ENCODE peak calls at places on chromosomes 12 and 14, in five cellular contexts. I is stimulated activated CD8-positive, alpha-beta memory T cell treated with anti-CD3 and anti-CD28 coated beads, Interleukin-15, amount 100 ng/mL, for 1 hour; D is GM23338; B is nucleus accumbens; C is HS-5. M is an unnamed sample.

GRCh38 chr12:69405466-69405865 is 45.9 kb downstream of the YEATS4 start:
- DNase-seq in I (no peak), D (no peak), B (no peak), C (peak), M (peak)

GRCh38 chr14:74237441-74237840 is 1.8 kb upstream of the VSX2 start:
- DNase-seq in I (no peak), D (no peak), B (no peak), C (no peak), M (peak)

GRCh38 chr12:46227616-46228015 is 41.2 kb downstream of the SLC38A1 start:
- DNase-seq in I (no peak), D (no peak), B (no peak), C (no peak), M (no peak)

GRCh38 chr12:109741286-109741969 is 27.8 kb downstream of the FAM222A start:
- DNase-seq in I (no peak), D (no peak), B (no peak), C (no peak), M (no peak)

GRCh38 chr14:102154121-102154520 is 14.4 kb downstream of the WDR20 start:
- DNase-seq in I (no peak), D (no peak), B (no peak), C (no peak), M (no peak)

GRCh38 chr12:4031703-4032291 is 158.6 kb upstream of the PARP11 start:
- DNase-seq in I (no peak), D (no peak), B (no peak), C (no peak), M (peak)

GRCh38 chr12:49825971-49826421 is 2.2 kb downstream of the NCKAP5L start:
- DNase-seq in I (no peak), D (no peak), B (no peak), C (no peak), M (peak)

GRCh38 chr12:4417471-4417870 is 28.1 kb downstream of the FGF6 start:
- DNase-seq in I (no peak), D (peak), B (no peak), C (no peak), M (no peak)

GRCh38 chr12:113713156-113713555 is 241.5 kb upstream of the LHX5 start:
- DNase-seq in I (no peak), D (no peak), B (no peak), C (no peak), M (no peak)

GRCh38 chr12:57390174-57390573 is 40.7 kb downstream of the R3HDM2 start:
- DNase-seq in I (no peak), D (no peak), B (no peak), C (no peak), M (no peak)

GRCh38 chr12:105561981-105562726 is 231.7 kb downstream of the C12orf75 start:
- DNase-seq in I (no peak), D (peak), B (no peak), C (peak), M (peak)

GRCh38 chr12:132771126-132771838 is 9.7 kb upstream of the ANKLE2 start:
- DNase-seq in I (peak), D (no peak), B (no peak), C (no peak), M (peak)

GRCh38 chr12:129719426-129719825 is 184.4 kb downstream of the TMEM132D start:
- DNase-seq in I (no peak), D (no peak), B (no peak), C (no peak), M (no peak)

GRCh38 chr14:35897616-35898111 is 71.5 kb downstream of the BRMS1L start:
- DNase-seq in I (no peak), D (peak), B (peak), C (no peak), M (no peak)

GRCh38 chr12:1496162-1496925 is 98.0 kb downstream of the FBXL14 start:
- DNase-seq in I (no peak), D (no peak), B (no peak), C (no peak), M (peak)

GRCh38 chr12:108815875-108816594 is 41.3 kb downstream of the SSH1 start:
- DNase-seq in I (no peak), D (no peak), B (no peak), C (no peak), M (peak)

GRCh38 chr12:70983692-70984091 is 63.2 kb upstream of the PTPRR start:
- DNase-seq in I (no peak), D (peak), B (no peak), C (no peak), M (no peak)

GRCh38 chr14:62428429-62429203 is 616.6 kb downstream of the KCNH5 start:
- DNase-seq in I (no peak), D (no peak), B (no peak), C (peak), M (peak)

GRCh38 chr14:88967299-88967698 is 142.8 kb downstream of the TTC8 start:
- DNase-seq in I (no peak), D (no peak), B (no peak), C (no peak), M (no peak)

GRCh38 chr12:52909796-52910195 is 4.9 kb upstream of the KRT8 start:
- DNase-seq in I (no peak), D (no peak), B (no peak), C (no peak), M (no peak)

GRCh38 chr14:89061696-89062095 is 237.2 kb downstream of the TTC8 start:
- DNase-seq in I (no peak), D (peak), B (no peak), C (no peak), M (no peak)

GRCh38 chr14:54444701-54445100 is 3.5 kb upstream of the CNIH1 start:
- DNase-seq in I (no peak), D (no peak), B (no peak), C (no peak), M (no peak)

GRCh38 chr12:59088673-59089072 is 168.4 kb upstream of the LRIG3 start:
- DNase-seq in I (no peak), D (peak), B (no peak), C (no peak), M (peak)

GRCh38 chr12:114038962-114039361 is 72.8 kb upstream of the RBM19 start:
- DNase-seq in I (no peak), D (no peak), B (no peak), C (no peak), M (no peak)

M was measured in amniotic epithelial cell.